ENCODE peak calls at places on chromosomes 13 and 19, in six cellular contexts. P is fibroblast of lung; W is CD8-positive, alpha-beta T cell; H is heart right ventricle; I is PC-3; F is mammary epithelial cell. X is an unnamed sample. For H3K4me1, the result is how much of the 10 kb centered on the place peaks cover.

GRCh38 chr13:102729560-102730275 is 34.9 kb upstream of the METTL21C start:
- DNase-seq in H (no peak), P (peak), I (peak), W (no peak), F (peak), X (no peak)

GRCh38 chr13:90867336-90867683 is 480.2 kb upstream of the MIR17HG start:
- DNase-seq in H (peak), P (peak), I (peak), F (peak), W (no peak), X (peak)

GRCh38 chr19:5086725-5087439 is 118.0 kb downstream of the KDM4B start:
- DNase-seq in F (no peak), H (no peak), I (peak), P (no peak), W (no peak), X (no peak)

GRCh38 chr19:51196181-51196580 is 28.7 kb upstream of the CD33 start:
- DNase-seq in F (no peak), P (no peak), H (no peak), I (no peak), W (no peak), X (no peak)

GRCh38 chr13:80297503-80297902 is 43.4 kb downstream of the SPRY2 start:
- DNase-seq in F (no peak), H (no peak), P (no peak), W (no peak), I (no peak), X (no peak)

GRCh38 chr13:42696191-42696590 is 85.2 kb upstream of the FAM216B start:
- DNase-seq in P (peak), F (peak), W (no peak), I (peak), H (no peak), X (no peak)

GRCh38 chr19:43560687-43561086 is 14.6 kb downstream of the XRCC1 start:
- DNase-seq in W (no peak), I (no peak), H (no peak), F (no peak), P (no peak), X (no peak)

GRCh38 chr13:85141425-85141824 is 657.8 kb downstream of the SLITRK6 start:
- DNase-seq in F (no peak), P (no peak), H (no peak), I (no peak), W (no peak), X (no peak)

GRCh38 chr13:20412761-20413355 is 112.8 kb downstream of the CRYL1 start:
- DNase-seq in H (no peak), P (peak), F (no peak), I (peak), W (no peak), X (no peak)

GRCh38 chr13:100045355-100045754 is 43.5 kb upstream of the PCCA start:
- DNase-seq in F (no peak), I (no peak), H (no peak), P (no peak), W (no peak), X (no peak)

GRCh38 chr13:52164989-52165388 is 5.6 kb upstream of the NEK3 start:
- DNase-seq in I (no peak), P (no peak), W (no peak), H (no peak), F (no peak), X (no peak)

GRCh38 chr19:28351761-28352160 is 861.2 kb downstream of the UQCRFS1 start:
- DNase-seq in W (no peak), F (peak), H (no peak), P (peak), I (no peak), X (no peak)

GRCh38 chr19:32464279-32464678 is 58.7 kb downstream of the DPY19L3 start:
- DNase-seq in I (peak), H (no peak), F (peak), P (no peak), W (no peak), X (no peak)

GRCh38 chr13:32528358-32528757 is 10.2 kb downstream of the N4BP2L2 start:
- DNase-seq in W (no peak), P (peak), F (peak), I (no peak), H (no peak), X (no peak)
- H3K4me1 ChIP-seq in W (under half), P (under half), F (under half), I (under half), H (half or more), X (half or more)

DNA sequence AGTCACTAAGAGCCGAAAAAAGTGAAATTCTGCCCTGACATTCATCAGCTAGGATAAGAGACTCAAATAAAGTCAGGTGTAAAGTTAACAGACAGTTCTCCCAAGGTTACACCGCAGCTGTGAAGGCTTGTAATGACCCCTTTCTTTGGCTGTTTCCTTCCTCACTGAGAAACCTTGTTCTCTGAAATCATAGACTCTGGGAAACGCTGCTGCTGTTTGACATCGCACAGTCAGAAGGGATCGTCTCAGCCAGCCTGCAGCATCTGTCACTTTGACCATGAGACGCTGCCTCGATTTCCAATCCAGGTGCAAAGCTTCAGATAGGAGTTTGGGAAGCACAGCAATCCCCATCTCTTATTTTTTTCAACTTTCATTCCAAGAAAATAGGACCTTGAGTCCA is 678 bp downstream of the BCAT2 start:
- DNase-seq in F (no peak), W (no peak), P (no peak), H (no peak), I (no peak), X (no peak)
- H3K4me1 ChIP-seq in F (under half), W (under half), P (under half), H (under half), I (under half), X (under half)

DNA sequence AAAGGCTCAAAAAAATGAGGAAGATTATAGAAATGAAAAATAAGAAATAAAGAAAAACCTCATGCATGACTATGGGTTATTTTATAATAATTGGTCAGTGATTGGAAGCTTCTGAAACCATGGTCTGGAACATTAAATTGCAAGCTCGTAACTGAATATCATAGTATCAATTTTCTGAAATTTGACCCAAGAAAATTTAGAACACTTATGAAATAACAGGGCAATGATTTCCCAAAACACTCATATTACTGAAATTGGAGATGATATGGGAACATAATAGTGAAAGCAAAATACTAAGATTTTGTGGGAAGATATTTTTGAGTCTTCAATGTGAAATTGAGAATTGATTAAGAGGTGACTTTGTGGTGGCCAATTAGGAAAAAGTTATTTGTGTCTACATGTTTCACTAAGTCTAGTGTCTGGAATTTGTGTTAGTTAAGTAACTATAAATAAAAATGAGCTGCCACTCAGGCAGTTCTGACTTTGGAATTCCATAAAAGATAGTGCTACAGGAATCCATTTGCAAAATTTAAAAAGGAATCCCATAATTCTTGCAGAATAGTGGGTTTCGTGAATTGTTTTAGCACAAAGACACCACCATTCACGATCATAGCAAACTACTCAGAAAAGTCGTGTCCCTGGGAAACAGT is 603.0 kb downstream of the LMO7 start:
- DNase-seq in I (no peak), W (no peak), H (no peak), F (no peak), P (no peak), X (no peak)
- H3K4me1 ChIP-seq in I (under half), W (under half), H (under half), F (under half), P (under half), X (under half)

GRCh38 chr13:77915676-77916075 is 3.0 kb downstream of the EDNRB start:
- DNase-seq in F (no peak), I (no peak), H (no peak), P (no peak), W (no peak), X (no peak)
- H3K4me1 ChIP-seq in F (under half), I (under half), H (under half), P (under half), W (under half), X (under half)

GRCh38 chr13:98549006-98549727 is 27.7 kb downstream of the STK24 start:
- DNase-seq in P (peak), I (peak), W (no peak), F (peak), H (no peak), X (no peak)

GRCh38 chr13:98549728-98550317 is 27.1 kb downstream of the STK24 start:
- DNase-seq in F (peak), P (peak), H (no peak), I (no peak), W (no peak), X (no peak)

GRCh38 chr13:98546402-98546801 is 30.5 kb downstream of the STK24 start:
- DNase-seq in W (no peak), P (no peak), H (no peak), F (no peak), I (no peak), X (peak)

GRCh38 chr13:98547455-98547854 is 29.5 kb downstream of the STK24 start:
- DNase-seq in I (no peak), W (no peak), P (no peak), F (no peak), H (no peak), X (no peak)

GRCh38 chr13:98548230-98548629 is 28.7 kb downstream of the STK24 start:
- DNase-seq in I (no peak), H (no peak), F (no peak), P (no peak), W (no peak), X (no peak)
- H3K4me1 ChIP-seq in I (under half), H (under half), F (under half), P (under half), W (under half), X (under half)

DNA sequence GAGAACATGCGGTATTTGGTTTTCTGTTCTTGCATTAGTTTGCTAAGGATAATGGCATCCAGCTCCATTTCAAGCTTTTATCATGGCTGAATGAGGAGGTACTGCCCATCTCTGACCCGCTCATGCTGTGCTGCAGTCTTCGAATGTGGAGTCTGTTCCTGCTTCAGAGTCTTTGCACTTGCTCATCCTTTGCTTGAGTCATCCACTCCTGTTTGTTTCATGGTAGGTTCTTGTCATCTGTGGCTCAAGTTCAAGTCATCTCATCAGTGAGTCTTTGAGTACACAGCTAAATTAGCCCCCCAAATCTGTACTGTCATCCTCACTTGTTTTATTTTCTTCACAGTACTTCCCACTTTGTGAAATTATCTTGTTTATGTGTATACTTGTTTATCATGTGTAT is 5.4 kb downstream of the UCHL3 start:
- DNase-seq in W (no peak), H (no peak), F (no peak), I (peak), P (no peak), X (no peak)
- H3K4me1 ChIP-seq in W (under half), H (under half), F (under half), I (under half), P (under half), X (under half)